ENCODE peak calls at places on chromosomes 11 and 22, in eight cellular contexts. M is stimulated activated CD4-positive, alpha-beta T cell treated with anti-CD3 and anti-CD28 coated beads, Interleukin-4, amount 100 ng/mL, for 1 hour; Y is activated CD4-positive, alpha-beta memory T cell treated with anti-CD3 and anti-CD28 coated beads for 36 hours; W is fibroblast of mammary gland; I is HTR-8/SVneo; X is hippocampal formation; S is dermis blood vessel endothelial cell; E is osteocyte. F is an unnamed sample.

GRCh38 chr11:102467080-102467708 is 14.6 kb upstream of the TMEM123 start:
- DNase-seq in M (no peak), Y (no peak), W (no peak), I (no peak), X (no peak), S (no peak), E (no peak), F (no peak)

GRCh38 chr11:125514336-125515101 is 18.5 kb upstream of the FEZ1 start:
- DNase-seq in M (peak; percentile 32), Y (peak; percentile 79), W (peak; percentile 15), I (no peak), X (no peak), S (peak; percentile 5), E (no peak), F (no peak)

GRCh38 chr11:63762662-63763505 is 5.7 kb downstream of the ZFTA start:
- DNase-seq in M (no peak), Y (no peak), W (peak; percentile 51), I (no peak), X (no peak), S (no peak), E (no peak), F (peak; percentile 64)

GRCh38 chr22:45997775-45998637 is 21.0 kb upstream of the WNT7B start:
- DNase-seq in M (no peak), Y (no peak), W (no peak), I (no peak), X (no peak), S (no peak), E (no peak), F (no peak)

GRCh38 chr11:44573333-44573732 is 7.9 kb downstream of the CD82 start:
- DNase-seq in M (no peak), Y (peak; percentile 62), W (peak; percentile 33), I (no peak), X (no peak), S (no peak), E (no peak), F (no peak)

GRCh38 chr11:57527056-57527631 is 3.4 kb downstream of the TIMM10 start:
- DNase-seq in M (peak; percentile 74), Y (peak; percentile 82), W (peak; percentile 63), I (peak; percentile 53), X (peak; percentile 67), S (peak; percentile 82), E (no peak), F (peak; percentile 53)

GRCh38 chr22:30038219-30038618 is 42.0 kb upstream of the HORMAD2 start:
- DNase-seq in M (no peak), Y (no peak), W (peak; percentile 96), I (no peak), X (no peak), S (peak; percentile 78), E (no peak), F (no peak)

GRCh38 chr11:2558402-2558801 is 113.6 kb downstream of the KCNQ1 start:
- DNase-seq in M (no peak), Y (no peak), W (no peak), I (no peak), X (no peak), S (no peak), E (no peak), F (no peak)

GRCh38 chr11:75272391-75272790 is 31.8 kb downstream of the TPBGL start:
- DNase-seq in M (no peak), Y (no peak), W (no peak), I (no peak), X (no peak), S (no peak), E (no peak), F (no peak)

GRCh38 chr11:84648413-84648812 is 978.7 kb downstream of the DLG2 start:
- DNase-seq in M (no peak), Y (no peak), W (no peak), I (no peak), X (no peak), S (no peak), E (no peak), F (no peak)

GRCh38 chr11:86482684-86483083 is 108.0 kb downstream of the CCDC81 start:
- DNase-seq in M (no peak), Y (no peak), W (no peak), I (no peak), X (no peak), S (no peak), E (no peak), F (no peak)

GRCh38 chr22:38793721-38794466 is at the start of gene DNAL4:
- DNase-seq in M (peak; percentile 86), Y (peak; percentile 95), W (peak; percentile 99), I (peak; percentile 94), X (peak; percentile 97), S (peak; percentile 98), E (peak; percentile 95), F (peak; percentile 99)

GRCh38 chr11:47969401-47969800 is 11.0 kb upstream of the PTPRJ start:
- DNase-seq in M (no peak), Y (no peak), W (no peak), I (no peak), X (no peak), S (no peak), E (no peak), F (no peak)

GRCh38 chr22:27765706-27766291 is 35.8 kb downstream of the MN1 start:
- DNase-seq in M (no peak), Y (no peak), W (no peak), I (no peak), X (no peak), S (no peak), E (no peak), F (no peak)

GRCh38 chr11:18611196-18611595 is 11.6 kb downstream of the MISFA start:
- DNase-seq in M (no peak), Y (no peak), W (no peak), I (no peak), X (no peak), S (no peak), E (no peak), F (no peak)

GRCh38 chr22:18091916-18092526 is 14.2 kb downstream of the PEX26 start:
- DNase-seq in M (peak; percentile 17), Y (peak; percentile 66), W (peak; percentile 78), I (no peak), X (no peak), S (peak; percentile 87), E (no peak), F (no peak)

GRCh38 chr11:75105462-75105925 is 8.8 kb upstream of the OR2AT4 start:
- DNase-seq in M (no peak), Y (no peak), W (no peak), I (no peak), X (no peak), S (no peak), E (no peak), F (no peak)

GRCh38 chr11:13637125-13638119 is 31.0 kb upstream of the FAR1 start:
- DNase-seq in M (no peak), Y (no peak), W (no peak), I (no peak), X (no peak), S (no peak), E (no peak), F (no peak)

GRCh38 chr11:134637091-134638015 is 225.3 kb upstream of the B3GAT1 start:
- DNase-seq in M (no peak), Y (no peak), W (no peak), I (no peak), X (no peak), S (no peak), E (peak; percentile 74), F (no peak)

GRCh38 chr11:116732740-116733385 is 39.9 kb downstream of the BUD13 start:
- DNase-seq in M (peak; percentile 58), Y (peak; percentile 73), W (peak; percentile 71), I (peak; percentile 80), X (no peak), S (peak; percentile 75), E (no peak), F (peak; percentile 44)

GRCh38 chr11:109799604-109800003 is 293.6 kb upstream of the ZC3H12C start:
- DNase-seq in M (no peak), Y (no peak), W (no peak), I (no peak), X (no peak), S (no peak), E (no peak), F (no peak)

GRCh38 chr11:123525511-123525918 is 95.4 kb downstream of the GRAMD1B start:
- DNase-seq in M (no peak), Y (no peak), W (no peak), I (no peak), X (peak; percentile 33), S (no peak), E (no peak), F (no peak)

GRCh38 chr22:20128902-20129746 is 2.5 kb upstream of the ZDHHC8 start:
- DNase-seq in M (peak; percentile 56), Y (peak; percentile 75), W (peak; percentile 53), I (no peak), X (no peak), S (peak; percentile 74), E (no peak), F (no peak)

GRCh38 chr22:37061611-37062365 is 10.2 kb downstream of the KCTD17 start:
- DNase-seq in M (no peak), Y (no peak), W (no peak), I (no peak), X (no peak), S (no peak), E (no peak), F (no peak)

GRCh38 chr11:124868322-124869274 is 3.4 kb downstream of the ROBO3 start:
- DNase-seq in M (no peak), Y (no peak), W (no peak), I (no peak), X (no peak), S (no peak), E (no peak), F (no peak)

GRCh38 chr11:69337211-69337721 is 43.3 kb downstream of the MYEOV start:
- DNase-seq in M (peak; percentile 60), Y (peak; percentile 55), W (peak; percentile 33), I (no peak), X (no peak), S (no peak), E (peak; percentile 60), F (no peak)

GRCh38 chr11:19027829-19028595 is 32.5 kb downstream of the MRGPRX2 start:
- DNase-seq in M (no peak), Y (no peak), W (peak; percentile 90), I (no peak), X (no peak), S (peak; percentile 19), E (no peak), F (no peak)

GRCh38 chr11:73184953-73185671 is 33.0 kb upstream of the P2RY2 start:
- DNase-seq in M (peak; percentile 54), Y (peak; percentile 74), W (peak; percentile 55), I (peak; percentile 89), X (peak; percentile 19), S (peak; percentile 86), E (no peak), F (peak; percentile 42)

GRCh38 chr11:70575396-70576060 is 177.2 kb downstream of the CTTN start:
- DNase-seq in M (no peak), Y (no peak), W (no peak), I (no peak), X (no peak), S (no peak), E (no peak), F (no peak)

GRCh38 chr11:44246726-44247125 is 63.2 kb downstream of the ALX4 start:
- DNase-seq in M (no peak), Y (no peak), W (peak; percentile 68), I (no peak), X (no peak), S (no peak), E (no peak), F (no peak)

GRCh38 chr11:79219186-79220045 is 221.4 kb downstream of the TENM4 start:
- DNase-seq in M (no peak), Y (no peak), W (peak; percentile 58), I (no peak), X (no peak), S (no peak), E (no peak), F (no peak)

GRCh38 chr22:37301144-37301820 is 19.0 kb downstream of the CYTH4 start:
- DNase-seq in M (no peak), Y (no peak), W (no peak), I (no peak), X (no peak), S (no peak), E (no peak), F (no peak)